ENCODE peak calls at places on chromosome 3, in ten cellular contexts. One of them, this sample, is unnamed.

GRCh38 chr3:45603226-45603625 is 8.7 kb downstream of the LIMD1 start:
- DNase-seq in uterus: no peak
- DNase-seq in CD8-positive, alpha-beta T cell: no peak
- DNase-seq in heart right ventricle: no peak
- DNase-seq in cardiac muscle cell: no peak
- DNase-seq in ovary: no peak
- DNase-seq in transverse colon: no peak
- DNase-seq in fibroblast of mammary gland: no peak
- DNase-seq in choroid plexus epithelial cell: no peak
- DNase-seq in mammary epithelial cell: no peak
- DNase-seq in this sample: no peak

GRCh38 chr3:133191818-133192217 is 153.6 kb downstream of the TMEM108 start:
- DNase-seq in choroid plexus epithelial cell: no peak
- DNase-seq in mammary epithelial cell: no peak
- DNase-seq in ovary: no peak
- DNase-seq in cardiac muscle cell: peak; percentile 64
- DNase-seq in fibroblast of mammary gland: no peak
- DNase-seq in heart right ventricle: no peak
- DNase-seq in transverse colon: no peak
- DNase-seq in uterus: no peak
- DNase-seq in CD8-positive, alpha-beta T cell: no peak
- DNase-seq in this sample: no peak

GRCh38 chr3:74137790-74138189 is 476.7 kb downstream of the CNTN3 start:
- DNase-seq in heart right ventricle: no peak
- DNase-seq in choroid plexus epithelial cell: no peak
- DNase-seq in mammary epithelial cell: no peak
- DNase-seq in CD8-positive, alpha-beta T cell: no peak
- DNase-seq in transverse colon: no peak
- DNase-seq in uterus: no peak
- DNase-seq in ovary: no peak
- DNase-seq in cardiac muscle cell: no peak
- DNase-seq in fibroblast of mammary gland: no peak
- DNase-seq in this sample: no peak

GRCh38 chr3:31343075-31343474 is 189.7 kb upstream of the STT3B start:
- DNase-seq in ovary: no peak
- DNase-seq in mammary epithelial cell: no peak
- DNase-seq in heart right ventricle: no peak
- DNase-seq in cardiac muscle cell: no peak
- DNase-seq in uterus: no peak
- DNase-seq in fibroblast of mammary gland: peak; percentile 59
- DNase-seq in transverse colon: no peak
- DNase-seq in choroid plexus epithelial cell: no peak
- DNase-seq in CD8-positive, alpha-beta T cell: no peak
- DNase-seq in this sample: no peak

GRCh38 chr3:50165388-50166308 is 10.5 kb downstream of the SEMA3F start:
- DNase-seq in heart right ventricle: peak; percentile 44
- DNase-seq in transverse colon: no peak
- DNase-seq in uterus: no peak
- DNase-seq in ovary: peak; percentile 67
- DNase-seq in choroid plexus epithelial cell: no peak
- DNase-seq in mammary epithelial cell: no peak
- DNase-seq in CD8-positive, alpha-beta T cell: no peak
- DNase-seq in fibroblast of mammary gland: peak; percentile 40
- DNase-seq in cardiac muscle cell: no peak
- DNase-seq in this sample: no peak

GRCh38 chr3:23781871-23782270 is 23.9 kb upstream of the UBE2E1 start:
- DNase-seq in uterus: no peak
- DNase-seq in heart right ventricle: no peak
- DNase-seq in cardiac muscle cell: no peak
- DNase-seq in ovary: no peak
- DNase-seq in choroid plexus epithelial cell: no peak
- DNase-seq in CD8-positive, alpha-beta T cell: no peak
- DNase-seq in mammary epithelial cell: no peak
- DNase-seq in transverse colon: no peak
- DNase-seq in fibroblast of mammary gland: no peak
- DNase-seq in this sample: no peak

GRCh38 chr3:399647-400046 is 203.1 kb downstream of the CHL1 start:
- DNase-seq in CD8-positive, alpha-beta T cell: no peak
- DNase-seq in mammary epithelial cell: no peak
- DNase-seq in choroid plexus epithelial cell: no peak
- DNase-seq in fibroblast of mammary gland: no peak
- DNase-seq in uterus: no peak
- DNase-seq in transverse colon: no peak
- DNase-seq in cardiac muscle cell: no peak
- DNase-seq in heart right ventricle: no peak
- DNase-seq in ovary: no peak
- DNase-seq in this sample: no peak

GRCh38 chr3:117893638-117894037 is 1141.0 kb downstream of the IGSF11 start:
- DNase-seq in mammary epithelial cell: no peak
- DNase-seq in uterus: no peak
- DNase-seq in CD8-positive, alpha-beta T cell: no peak
- DNase-seq in choroid plexus epithelial cell: no peak
- DNase-seq in heart right ventricle: no peak
- DNase-seq in cardiac muscle cell: no peak
- DNase-seq in ovary: no peak
- DNase-seq in transverse colon: no peak
- DNase-seq in fibroblast of mammary gland: no peak
- DNase-seq in this sample: no peak

GRCh38 chr3:56357266-56357665 is 111.0 kb downstream of the ERC2 start:
- DNase-seq in CD8-positive, alpha-beta T cell: no peak
- DNase-seq in cardiac muscle cell: peak; percentile 33
- DNase-seq in fibroblast of mammary gland: no peak
- DNase-seq in mammary epithelial cell: no peak
- DNase-seq in choroid plexus epithelial cell: no peak
- DNase-seq in transverse colon: no peak
- DNase-seq in heart right ventricle: no peak
- DNase-seq in ovary: no peak
- DNase-seq in uterus: no peak
- DNase-seq in this sample: no peak

GRCh38 chr3:126267169-126267975 is 87.0 kb upstream of the ALDH1L1 start:
- DNase-seq in cardiac muscle cell: peak; percentile 93
- DNase-seq in uterus: peak; percentile 76
- DNase-seq in fibroblast of mammary gland: peak; percentile 75
- DNase-seq in transverse colon: peak; percentile 49
- DNase-seq in heart right ventricle: peak; percentile 45
- DNase-seq in CD8-positive, alpha-beta T cell: no peak
- DNase-seq in ovary: peak; percentile 81
- DNase-seq in mammary epithelial cell: peak; percentile 72
- DNase-seq in choroid plexus epithelial cell: peak; percentile 96
- DNase-seq in this sample: peak; percentile 47

GRCh38 chr3:71421475-71421819 is 162.1 kb downstream of the FOXP1 start:
- DNase-seq in mammary epithelial cell: no peak
- DNase-seq in ovary: no peak
- DNase-seq in uterus: no peak
- DNase-seq in fibroblast of mammary gland: no peak
- DNase-seq in CD8-positive, alpha-beta T cell: no peak
- DNase-seq in transverse colon: no peak
- DNase-seq in choroid plexus epithelial cell: no peak
- DNase-seq in cardiac muscle cell: no peak
- DNase-seq in heart right ventricle: no peak
- DNase-seq in this sample: no peak

GRCh38 chr3:23106641-23107040 is 96.5 kb upstream of the UBE2E2 start:
- DNase-seq in heart right ventricle: no peak
- DNase-seq in fibroblast of mammary gland: no peak
- DNase-seq in transverse colon: no peak
- DNase-seq in CD8-positive, alpha-beta T cell: no peak
- DNase-seq in ovary: no peak
- DNase-seq in uterus: no peak
- DNase-seq in cardiac muscle cell: no peak
- DNase-seq in choroid plexus epithelial cell: no peak
- DNase-seq in mammary epithelial cell: no peak
- DNase-seq in this sample: no peak

DNA sequence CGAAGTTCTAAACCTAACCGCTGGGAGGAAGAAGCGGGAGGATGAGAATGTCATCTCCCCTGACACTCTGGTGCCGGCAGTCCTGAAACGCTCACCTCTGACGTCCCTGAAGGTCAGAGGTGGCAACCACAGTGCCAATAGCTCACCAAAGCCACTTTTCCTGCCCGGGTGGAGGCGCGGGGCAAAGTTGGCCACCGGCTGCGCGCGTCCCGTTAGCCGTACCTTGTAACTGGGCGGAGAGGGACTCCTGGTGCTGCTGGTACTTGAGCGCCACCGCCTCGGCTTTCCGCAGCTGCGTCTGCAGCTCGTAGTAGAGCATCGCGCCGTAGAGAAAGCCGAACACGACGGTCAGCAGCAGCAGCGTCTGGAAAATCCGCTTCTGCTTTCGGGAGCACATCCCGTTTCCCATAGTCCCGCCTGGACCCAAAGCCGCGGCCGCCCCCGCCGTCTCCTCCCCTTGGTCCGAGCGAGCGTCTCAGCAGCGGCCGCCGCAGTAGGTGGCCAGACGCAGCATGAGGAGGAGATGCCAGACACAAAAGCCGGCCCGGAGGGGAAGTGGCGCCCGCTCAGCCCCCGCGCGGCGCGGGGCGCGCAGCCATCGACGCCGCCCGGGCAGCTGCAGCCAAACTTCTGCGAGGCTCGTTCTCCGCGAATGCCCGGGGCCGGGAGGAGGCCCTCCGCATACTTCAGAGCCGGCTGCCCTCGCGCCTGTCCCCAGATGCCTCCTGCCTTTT is 680 bp downstream of the GOLIM4 start:
- DNase-seq in cardiac muscle cell: peak; percentile 71
- DNase-seq in heart right ventricle: peak; percentile 63
- DNase-seq in transverse colon: peak; percentile 72
- DNase-seq in choroid plexus epithelial cell: peak; percentile 64
- DNase-seq in mammary epithelial cell: peak; percentile 69
- DNase-seq in fibroblast of mammary gland: peak; percentile 77
- DNase-seq in ovary: peak; percentile 59
- DNase-seq in CD8-positive, alpha-beta T cell: no peak
- DNase-seq in uterus: peak; percentile 41
- DNase-seq in this sample: peak; percentile 90
- TF ChIP-seq CTCF in cardiac muscle cell: peak; percentile 25
- TF ChIP-seq CTCF in heart right ventricle: peak; percentile 39
- TF ChIP-seq CTCF in transverse colon: peak; percentile 59
- TF ChIP-seq CTCF in choroid plexus epithelial cell: peak; percentile 39
- TF ChIP-seq CTCF in mammary epithelial cell: peak; percentile 12
- TF ChIP-seq CTCF in fibroblast of mammary gland: peak; percentile 25
- TF ChIP-seq CTCF in ovary: peak; percentile 27
- TF ChIP-seq CTCF in CD8-positive, alpha-beta T cell: no peak
- TF ChIP-seq CTCF in uterus: peak; percentile 40
- TF ChIP-seq CTCF in this sample: no peak

DNA sequence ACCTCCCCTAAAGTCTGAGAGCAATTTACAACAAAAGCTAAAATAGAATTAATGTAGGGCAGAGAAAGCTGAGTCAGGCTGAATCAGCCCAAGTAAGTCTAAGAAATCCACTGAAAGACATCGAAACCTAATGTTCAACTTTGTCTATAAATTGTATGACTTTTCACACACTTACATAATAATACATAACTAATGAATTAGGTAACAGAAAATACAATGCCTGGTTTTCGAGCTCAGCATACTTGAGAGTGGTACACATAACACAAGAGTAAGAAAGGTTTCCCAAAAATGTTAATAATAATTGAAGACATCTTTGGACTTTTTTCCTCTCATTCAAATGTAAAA is 55.3 kb upstream of the VGLL4 start:
- DNase-seq in transverse colon: no peak
- DNase-seq in CD8-positive, alpha-beta T cell: no peak
- DNase-seq in mammary epithelial cell: peak; percentile 78
- DNase-seq in fibroblast of mammary gland: peak; percentile 72
- DNase-seq in cardiac muscle cell: no peak
- DNase-seq in ovary: no peak
- DNase-seq in heart right ventricle: no peak
- DNase-seq in uterus: no peak
- DNase-seq in choroid plexus epithelial cell: peak; percentile 43
- DNase-seq in this sample: no peak
- H3K4me3 ChIP-seq in transverse colon: no peak overlapping the region
- H3K4me3 ChIP-seq in CD8-positive, alpha-beta T cell: no peak overlapping the region
- H3K4me3 ChIP-seq in mammary epithelial cell: no peak overlapping the region
- H3K4me3 ChIP-seq in fibroblast of mammary gland: no peak overlapping the region
- H3K4me3 ChIP-seq in cardiac muscle cell: no peak overlapping the region
- H3K4me3 ChIP-seq in ovary: no peak overlapping the region
- H3K4me3 ChIP-seq in heart right ventricle: no peak overlapping the region
- H3K4me3 ChIP-seq in uterus: no peak overlapping the region
- H3K4me3 ChIP-seq in choroid plexus epithelial cell: no peak overlapping the region
- H3K4me3 ChIP-seq in this sample: no peak overlapping the region

GRCh38 chr3:134640872-134641470 is 9.9 kb downstream of the KY start:
- DNase-seq in heart right ventricle: no peak
- DNase-seq in cardiac muscle cell: peak; percentile 50
- DNase-seq in fibroblast of mammary gland: peak; percentile 25
- DNase-seq in CD8-positive, alpha-beta T cell: no peak
- DNase-seq in choroid plexus epithelial cell: peak; percentile 80
- DNase-seq in transverse colon: no peak
- DNase-seq in mammary epithelial cell: no peak
- DNase-seq in uterus: no peak
- DNase-seq in ovary: no peak
- DNase-seq in this sample: no peak
- TF ChIP-seq CTCF in heart right ventricle: peak; percentile 48
- TF ChIP-seq CTCF in cardiac muscle cell: peak; percentile 80
- TF ChIP-seq CTCF in fibroblast of mammary gland: peak; percentile 65
- TF ChIP-seq CTCF in CD8-positive, alpha-beta T cell: no peak
- TF ChIP-seq CTCF in choroid plexus epithelial cell: peak; percentile 88
- TF ChIP-seq CTCF in transverse colon: peak; percentile 28
- TF ChIP-seq CTCF in mammary epithelial cell: peak; percentile 38
- TF ChIP-seq CTCF in uterus: no peak
- TF ChIP-seq CTCF in ovary: no peak
- TF ChIP-seq CTCF in this sample: no peak

DNA sequence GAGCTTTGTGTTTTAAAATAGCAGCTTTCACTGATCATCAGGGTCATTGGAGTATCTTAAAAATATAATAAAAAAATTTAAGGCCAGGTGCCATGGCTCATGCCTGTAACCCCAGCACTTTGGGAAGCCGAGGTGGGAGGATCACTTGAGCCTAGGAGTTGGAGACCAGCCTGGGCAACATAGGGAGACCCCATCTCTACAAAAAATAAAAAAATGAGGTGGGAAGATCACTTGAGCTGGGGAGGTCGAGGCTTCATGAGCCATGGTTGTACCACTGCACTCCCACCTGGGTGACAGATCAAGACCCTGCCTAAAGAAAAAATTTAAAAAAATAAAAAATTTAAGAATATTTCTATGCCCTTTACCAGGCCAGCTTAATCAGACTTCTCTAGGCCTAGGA is 1.5 kb downstream of the HMCES start:
- DNase-seq in mammary epithelial cell: no peak
- DNase-seq in cardiac muscle cell: no peak
- DNase-seq in heart right ventricle: no peak
- DNase-seq in ovary: no peak
- DNase-seq in uterus: no peak
- DNase-seq in fibroblast of mammary gland: no peak
- DNase-seq in CD8-positive, alpha-beta T cell: no peak
- DNase-seq in transverse colon: no peak
- DNase-seq in choroid plexus epithelial cell: no peak
- DNase-seq in this sample: no peak
- H3K4me3 ChIP-seq in mammary epithelial cell: peak overlapping the region; percentile 83
- H3K4me3 ChIP-seq in cardiac muscle cell: peak overlapping the region; percentile 92
- H3K4me3 ChIP-seq in heart right ventricle: peak overlapping the region; percentile 90
- H3K4me3 ChIP-seq in ovary: no peak overlapping the region
- H3K4me3 ChIP-seq in uterus: peak overlapping the region; percentile 66
- H3K4me3 ChIP-seq in fibroblast of mammary gland: peak overlapping the region; percentile 89
- H3K4me3 ChIP-seq in CD8-positive, alpha-beta T cell: peak overlapping the region; percentile 92
- H3K4me3 ChIP-seq in transverse colon: peak overlapping the region; percentile 89
- H3K4me3 ChIP-seq in choroid plexus epithelial cell: no peak overlapping the region
- H3K4me3 ChIP-seq in this sample: no peak overlapping the region